ENCODE peak calls at places on chromosomes 12 and 14, in nine cellular contexts. C is K562; H is A549; S is Peyer's patch; V is uterus; X is CD8-positive, alpha-beta T cell; U is WTC11; N is cardiac fibroblast; A is fibroblast of the aortic adventitia. J is an unnamed sample.

GRCh38 chr12:112627851-112628250 is 163.7 kb upstream of the RPH3A start:
- DNase-seq in V (no peak), S (no peak), C (no peak), A (no peak), H (no peak), N (no peak), U (no peak), X (no peak), J (no peak)

GRCh38 chr12:125652689-125653088 is 587.5 kb downstream of the AACS start:
- DNase-seq in U (no peak), C (no peak), H (no peak), S (no peak), N (no peak), A (no peak), X (no peak), V (no peak), J (no peak)

GRCh38 chr12:46109343-46110219 is 119.2 kb upstream of the SCAF11 start:
- DNase-seq in N (no peak), X (no peak), S (no peak), H (no peak), V (no peak), U (no peak), C (no peak), A (no peak), J (no peak)

GRCh38 chr14:74290415-74290814 is 12.3 kb downstream of the ABCD4 start:
- DNase-seq in V (no peak), X (no peak), N (peak), U (peak), H (peak), S (no peak), A (peak), C (peak), J (no peak)

GRCh38 chr12:106082216-106083175 is 56.3 kb downstream of the NUAK1 start:
- DNase-seq in C (no peak), N (peak), A (no peak), V (no peak), S (no peak), U (no peak), X (no peak), H (no peak), J (no peak)

GRCh38 chr12:129776977-129777667 is 126.7 kb downstream of the TMEM132D start:
- DNase-seq in V (no peak), H (no peak), A (no peak), C (no peak), X (no peak), N (no peak), S (no peak), U (no peak), J (no peak)

GRCh38 chr12:128823216-128823915 is 392 bp downstream of the SLC15A4 start:
- DNase-seq in X (no peak), U (peak), N (no peak), S (peak), V (peak), C (peak), H (no peak), A (no peak), J (no peak)

GRCh38 chr14:90599748-90600507 is 203.1 kb downstream of the CALM1 start:
- DNase-seq in C (no peak), U (no peak), H (peak), V (no peak), S (no peak), X (no peak), A (peak), N (peak), J (no peak)

GRCh38 chr14:95500201-95500681 is 16.2 kb downstream of the SYNE3 start:
- DNase-seq in C (no peak), V (no peak), X (no peak), A (no peak), H (no peak), U (no peak), N (no peak), S (peak), J (no peak)

GRCh38 chr14:54564071-54564798 is 2.7 kb upstream of the SAMD4A start:
- DNase-seq in A (peak), H (peak), C (peak), V (no peak), U (no peak), N (peak), X (no peak), S (no peak), J (no peak)

GRCh38 chr14:43568022-43568421 is 939.1 kb downstream of the FSCB start:
- DNase-seq in H (no peak), S (no peak), C (no peak), N (no peak), A (no peak), V (no peak), U (no peak), X (no peak), J (no peak)

GRCh38 chr12:109449845-109450532 is 27.1 kb downstream of the KCTD10 start:
- DNase-seq in X (no peak), S (no peak), N (no peak), A (no peak), V (no peak), C (no peak), U (no peak), H (peak), J (no peak)

GRCh38 chr12:27667540-27667939 is 28.7 kb upstream of the REP15 start:
- DNase-seq in C (peak), X (no peak), U (no peak), V (no peak), S (no peak), N (peak), H (no peak), A (peak), J (no peak)

GRCh38 chr12:120866143-120866542 is 38.0 kb downstream of the SPPL3 start:
- DNase-seq in U (no peak), V (no peak), N (peak), A (peak), C (no peak), H (no peak), X (no peak), S (no peak), J (no peak)

GRCh38 chr14:37842106-37842505 is 246.7 kb downstream of the TTC6 start:
- DNase-seq in U (no peak), H (no peak), C (no peak), N (no peak), V (no peak), A (no peak), S (no peak), X (no peak), J (no peak)

DNA sequence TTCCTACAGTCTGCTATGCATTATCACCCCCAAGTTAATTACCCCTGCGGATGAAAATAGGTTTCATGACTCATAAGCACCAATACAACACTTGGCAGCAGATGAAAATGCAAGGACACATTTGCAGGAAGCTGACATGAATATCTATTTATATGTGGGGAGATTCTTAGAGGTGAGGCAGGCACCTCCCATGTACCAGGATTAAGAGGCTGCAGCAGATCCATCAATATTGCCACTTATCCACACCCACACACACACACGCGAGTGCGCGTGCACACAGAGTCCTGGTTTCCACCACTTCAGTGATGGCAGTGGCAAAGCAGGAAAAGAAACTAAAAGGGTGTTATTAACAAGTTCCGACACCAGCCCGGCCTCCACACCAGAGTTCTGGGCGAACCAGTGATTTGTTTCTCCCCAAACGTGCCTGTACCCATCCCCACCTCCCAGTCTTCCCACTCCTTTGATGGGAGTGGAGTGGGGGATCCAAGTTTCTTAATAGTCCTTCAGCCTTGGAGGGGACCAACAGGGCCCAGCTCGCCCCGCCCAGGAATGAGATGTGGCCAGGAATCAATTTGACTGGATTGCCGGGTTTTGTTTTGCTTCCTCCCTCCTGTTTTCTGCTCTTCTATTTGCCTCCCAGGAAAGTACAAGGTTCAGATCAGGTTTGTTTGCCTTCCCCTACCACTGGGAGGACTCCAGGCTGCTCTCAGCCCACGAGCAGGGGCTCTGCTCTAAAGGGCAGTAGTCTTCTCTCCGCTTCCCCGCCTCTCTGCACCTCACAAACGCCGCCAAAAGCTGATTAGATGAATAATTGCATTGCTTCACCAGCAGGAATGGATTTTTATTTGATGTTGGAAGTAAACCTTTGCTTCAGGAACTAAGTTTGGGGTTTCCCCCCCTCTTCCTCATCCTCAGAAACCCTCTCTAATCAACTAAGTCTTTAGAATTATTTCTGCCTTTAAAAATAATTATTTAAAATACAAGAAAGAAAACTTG is 5.2 kb downstream of the IRF2BPL start:
- DNase-seq in H (peak), X (no peak), A (peak), V (peak), S (peak), U (peak), N (peak), C (no peak), J (no peak)
- TF ChIP-seq CTCF in H (no peak), X (no peak), A (peak), V (no peak), S (peak), U (no peak), N (no peak), C (no peak), J (no peak)

DNA sequence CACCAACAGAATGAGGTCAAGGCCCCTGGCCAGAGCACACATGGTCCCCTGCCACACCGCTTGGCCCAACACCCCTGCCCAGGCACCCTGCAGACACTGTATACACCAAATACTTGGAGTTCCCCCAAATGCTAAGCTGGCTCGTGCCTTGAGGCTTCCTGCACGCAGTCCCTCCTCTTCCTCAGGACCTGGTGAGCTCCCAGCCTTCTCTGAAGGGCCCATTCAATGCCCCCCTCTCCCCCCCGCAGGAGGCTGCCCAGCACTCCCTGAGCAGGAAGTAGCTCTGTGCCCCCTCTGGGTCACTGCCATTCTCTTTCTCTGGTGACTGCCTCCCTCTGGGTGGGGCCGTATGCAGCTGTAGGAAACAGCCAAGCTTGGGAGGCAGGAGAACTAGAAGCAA is 75.3 kb downstream of the ITPK1 start:
- DNase-seq in N (no peak), S (no peak), H (no peak), U (no peak), A (no peak), V (no peak), X (no peak), C (no peak), J (no peak)
- TF ChIP-seq CTCF in N (no peak), S (no peak), H (no peak), U (no peak), A (no peak), V (no peak), X (no peak), C (no peak), J (no peak)

DNA sequence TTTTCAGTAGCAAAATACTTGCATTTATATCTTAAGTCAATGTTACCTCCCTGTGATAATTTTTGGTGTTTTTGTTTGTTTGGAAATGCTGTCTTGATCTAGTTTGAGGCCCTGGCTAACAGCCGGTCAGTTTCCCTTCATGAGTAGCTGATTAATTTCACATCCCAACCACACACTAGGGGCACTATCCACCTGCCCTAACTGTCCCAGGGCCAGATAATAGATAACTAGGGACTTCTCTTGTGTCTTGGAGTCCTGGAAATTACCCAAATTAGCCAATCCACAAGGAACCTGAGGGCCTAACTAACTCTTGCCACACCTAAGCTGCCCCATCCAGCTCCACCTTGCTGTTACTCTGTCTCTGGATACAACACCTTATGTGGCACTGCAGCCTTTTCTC is 399.9 kb downstream of the FOXG1 start:
- DNase-seq in N (no peak), S (no peak), V (no peak), A (no peak), X (no peak), H (no peak), C (peak), U (no peak), J (no peak)
- TF ChIP-seq CTCF in N (no peak), S (no peak), V (no peak), A (no peak), X (no peak), H (no peak), C (no peak), U (no peak), J (no peak)

GRCh38 chr12:43812042-43812441 is 5.9 kb upstream of the TWF1 start:
- DNase-seq in N (no peak), C (no peak), H (no peak), A (no peak), U (no peak), V (no peak), X (no peak), S (no peak), J (no peak)

GRCh38 chr12:43805149-43805856 is 814 bp downstream of the TWF1 start:
- DNase-seq in U (no peak), X (no peak), C (peak), A (peak), S (no peak), H (peak), N (no peak), V (no peak), J (no peak)

GRCh38 chr12:43807361-43807760 is 1.2 kb upstream of the TWF1 start:
- DNase-seq in X (no peak), U (no peak), V (no peak), N (no peak), C (no peak), S (no peak), A (no peak), H (no peak), J (no peak)

GRCh38 chr12:43806737-43807072 is 588 bp upstream of the TWF1 start:
- DNase-seq in S (no peak), H (no peak), X (no peak), A (no peak), U (no peak), V (no peak), C (no peak), N (no peak), J (no peak)

GRCh38 chr12:43805857-43806736 is at the start of gene TWF1:
- DNase-seq in U (peak), V (peak), S (peak), C (peak), A (peak), H (peak), X (peak), N (peak), J (peak)
- TF ChIP-seq CTCF in U (no peak), V (no peak), S (peak), C (peak), A (peak), H (peak), X (no peak), N (peak), J (no peak)

J was measured in D721Med.